ENCODE peak calls at places on chromosomes 6 and 20, in eight cellular contexts. R is foreskin fibroblast, Y is IMR-90, J is tibial nerve, N is Calu3, O is WERI-Rb-1, D is GM10248, W is breast epithelium. V is an unnamed sample.

GRCh38 chr20:50668326-50668725 is 23.0 kb downstream of the RIPOR3 start:
- DNase-seq in R (no peak), Y (no peak), J (no peak), N (no peak), O (no peak), D (no peak), W (no peak), V (no peak)

GRCh38 chr6:151544453-151544852 is 50.6 kb downstream of the CCDC170 start:
- DNase-seq in R (no peak), Y (no peak), J (no peak), N (no peak), O (no peak), D (no peak), W (no peak), V (no peak)

GRCh38 chr20:19838495-19838894 is 80.4 kb downstream of the RIN2 start:
- DNase-seq in R (no peak), Y (no peak), J (no peak), N (no peak), O (no peak), D (no peak), W (no peak), V (no peak)

GRCh38 chr20:12053348-12053747 is 135.7 kb downstream of the BTBD3 start:
- DNase-seq in R (peak), Y (peak), J (no peak), N (peak), O (no peak), D (no peak), W (no peak), V (no peak)

GRCh38 chr6:20564777-20565176 is 30.5 kb downstream of the CDKAL1 start:
- DNase-seq in R (no peak), Y (peak), J (no peak), N (no peak), O (no peak), D (no peak), W (no peak), V (no peak)

GRCh38 chr6:10479939-10480700 is 41.0 kb upstream of the GCNT2 start:
- DNase-seq in R (no peak), Y (no peak), J (no peak), N (no peak), O (no peak), D (no peak), W (no peak), V (no peak)

GRCh38 chr6:3209114-3210023 is 18.1 kb downstream of the TUBB2B start:
- DNase-seq in R (peak), Y (peak), J (peak), N (peak), O (peak), D (peak), W (peak), V (peak)

GRCh38 chr6:169454204-169454871 is 200.7 kb upstream of the THBS2 start:
- DNase-seq in R (peak), Y (peak), J (peak), N (peak), O (no peak), D (no peak), W (peak), V (no peak)

GRCh38 chr6:42396720-42397119 is 55.0 kb downstream of the TRERF1 start:
- DNase-seq in R (no peak), Y (no peak), J (no peak), N (no peak), O (no peak), D (no peak), W (no peak), V (no peak)

GRCh38 chr20:59772931-59773913 is 160.2 kb downstream of the SYCP2 start:
- DNase-seq in R (no peak), Y (no peak), J (no peak), N (peak), O (no peak), D (no peak), W (no peak), V (peak)

GRCh38 chr6:107152633-107153032 is 37.3 kb upstream of the BEND3 start:
- DNase-seq in R (no peak), Y (no peak), J (no peak), N (peak), O (no peak), D (no peak), W (no peak), V (no peak)

GRCh38 chr6:13194852-13195251 is 133.5 kb downstream of the TBC1D7 start:
- DNase-seq in R (peak), Y (peak), J (peak), N (peak), O (peak), D (peak), W (no peak), V (no peak)

GRCh38 chr20:48210111-48211029 is 425.1 kb upstream of the SULF2 start:
- DNase-seq in R (no peak), Y (no peak), J (no peak), N (no peak), O (peak), D (no peak), W (no peak), V (no peak)

GRCh38 chr6:97726378-97726777 is 443.4 kb upstream of the MMS22L start:
- DNase-seq in R (no peak), Y (no peak), J (no peak), N (no peak), O (peak), D (no peak), W (no peak), V (no peak)

GRCh38 chr20:47273591-47274235 is 82.8 kb downstream of the ZMYND8 start:
- DNase-seq in R (no peak), Y (peak), J (no peak), N (no peak), O (no peak), D (no peak), W (no peak), V (no peak)

GRCh38 chr6:11448038-11448437 is 89.5 kb upstream of the TMEM170B start:
- DNase-seq in R (no peak), Y (no peak), J (no peak), N (no peak), O (no peak), D (no peak), W (no peak), V (no peak)

GRCh38 chr20:49245921-49246740 is 26.9 kb downstream of the DDX27 start:
- DNase-seq in R (peak), Y (peak), J (peak), N (peak), O (peak), D (peak), W (no peak), V (no peak)

GRCh38 chr6:116714761-116715160 is 33.8 kb downstream of the KPNA5 start:
- DNase-seq in R (no peak), Y (no peak), J (no peak), N (no peak), O (no peak), D (no peak), W (no peak), V (no peak)

GRCh38 chr20:51121272-51121671 is 98.4 kb upstream of the KCNG1 start:
- DNase-seq in R (no peak), Y (no peak), J (no peak), N (no peak), O (no peak), D (no peak), W (no peak), V (no peak)

GRCh38 chr6:41191569-41191968 is 9.4 kb downstream of the TREML2 start:
- DNase-seq in R (no peak), Y (no peak), J (no peak), N (peak), O (peak), D (peak), W (no peak), V (peak)

GRCh38 chr6:408599-409102 is 17.1 kb downstream of the IRF4 start:
- DNase-seq in R (no peak), Y (peak), J (no peak), N (no peak), O (peak), D (no peak), W (no peak), V (no peak)

GRCh38 chr6:133767571-133767970 is 121.3 kb upstream of the TCF21 start:
- DNase-seq in R (no peak), Y (peak), J (no peak), N (no peak), O (no peak), D (no peak), W (no peak), V (no peak)

GRCh38 chr6:55794136-55794812 is 81.1 kb downstream of the BMP5 start:
- DNase-seq in R (peak), Y (peak), J (no peak), N (no peak), O (no peak), D (no peak), W (no peak), V (no peak)

GRCh38 chr6:33777716-33778474 is 11.0 kb downstream of the LEMD2 start:
- DNase-seq in R (no peak), Y (no peak), J (no peak), N (no peak), O (no peak), D (no peak), W (no peak), V (no peak)

GRCh38 chr6:150770631-150771030 is 94.9 kb upstream of the MTHFD1L start:
- DNase-seq in R (no peak), Y (peak), J (no peak), N (no peak), O (no peak), D (no peak), W (no peak), V (no peak)

GRCh38 chr6:38077488-38078015 is 258.0 kb downstream of the ZFAND3 start:
- DNase-seq in R (no peak), Y (no peak), J (no peak), N (no peak), O (no peak), D (no peak), W (no peak), V (no peak)

GRCh38 chr6:133973109-133973971 is 20.3 kb downstream of the TBPL1 start:
- DNase-seq in R (no peak), Y (peak), J (no peak), N (no peak), O (no peak), D (peak), W (no peak), V (no peak)

GRCh38 chr20:52975024-52975732 is 3.0 kb downstream of the TSHZ2 start:
- DNase-seq in R (no peak), Y (no peak), J (no peak), N (no peak), O (no peak), D (no peak), W (no peak), V (no peak)

GRCh38 chr20:16844406-16844805 is 96.2 kb downstream of the OTOR start:
- DNase-seq in R (no peak), Y (no peak), J (no peak), N (no peak), O (no peak), D (no peak), W (no peak), V (no peak)

GRCh38 chr20:50333856-50334255 is 143.2 kb downstream of the CEBPB start:
- DNase-seq in R (peak), Y (peak), J (no peak), N (no peak), O (no peak), D (no peak), W (peak), V (no peak)

GRCh38 chr6:1970151-1970561 is 275.2 kb downstream of the GMDS start:
- DNase-seq in R (no peak), Y (peak), J (no peak), N (no peak), O (no peak), D (no peak), W (no peak), V (no peak)

GRCh38 chr6:139117734-139118133 is 17.1 kb upstream of the HECA start:
- DNase-seq in R (peak), Y (no peak), J (no peak), N (no peak), O (no peak), D (no peak), W (no peak), V (no peak)

GRCh38 chr6:25639653-25640052 is 12.4 kb upstream of the SCGN start:
- DNase-seq in R (no peak), Y (no peak), J (no peak), N (no peak), O (no peak), D (no peak), W (no peak), V (no peak)
- TF ChIP-seq CTCF in R (no peak), Y (no peak), J (no peak), N (no peak), O (no peak), D (no peak), W (no peak), V (no peak)

GRCh38 chr6:44411141-44411540 is 23.6 kb downstream of the CDC5L start:
- DNase-seq in R (no peak), Y (peak), J (no peak), N (no peak), O (no peak), D (no peak), W (no peak), V (no peak)

GRCh38 chr6:44410363-44410762 is 22.9 kb downstream of the CDC5L start:
- DNase-seq in R (no peak), Y (no peak), J (no peak), N (no peak), O (no peak), D (no peak), W (no peak), V (no peak)

GRCh38 chr6:44416103-44416502 is 28.6 kb downstream of the CDC5L start:
- DNase-seq in R (peak), Y (peak), J (no peak), N (peak), O (no peak), D (no peak), W (no peak), V (no peak)

DNA sequence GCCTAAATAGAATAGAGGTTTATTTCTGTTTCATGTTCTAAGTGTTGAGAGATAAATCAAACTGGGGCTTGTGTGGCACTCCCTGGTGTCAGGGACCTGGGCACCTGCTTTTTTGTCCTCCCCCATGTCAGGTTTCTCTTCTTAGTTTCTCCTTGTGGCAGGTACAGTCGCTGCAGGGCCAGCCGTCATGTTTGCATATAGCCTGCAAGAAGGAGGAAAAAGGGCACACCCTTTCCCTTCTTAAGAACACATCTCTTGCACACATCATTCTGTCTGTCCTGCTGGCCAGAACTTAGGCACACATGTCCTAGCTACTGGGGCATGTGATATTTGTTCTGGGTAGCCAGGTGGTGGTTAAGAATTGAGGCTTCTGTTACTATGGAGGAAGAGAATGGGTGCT is 27.9 kb downstream of the CDC5L start:
- DNase-seq in R (no peak), Y (no peak), J (no peak), N (peak), O (no peak), D (peak), W (no peak), V (no peak)
- TF ChIP-seq CTCF in R (no peak), Y (no peak), J (no peak), N (no peak), O (no peak), D (no peak), W (no peak), V (no peak)

DNA sequence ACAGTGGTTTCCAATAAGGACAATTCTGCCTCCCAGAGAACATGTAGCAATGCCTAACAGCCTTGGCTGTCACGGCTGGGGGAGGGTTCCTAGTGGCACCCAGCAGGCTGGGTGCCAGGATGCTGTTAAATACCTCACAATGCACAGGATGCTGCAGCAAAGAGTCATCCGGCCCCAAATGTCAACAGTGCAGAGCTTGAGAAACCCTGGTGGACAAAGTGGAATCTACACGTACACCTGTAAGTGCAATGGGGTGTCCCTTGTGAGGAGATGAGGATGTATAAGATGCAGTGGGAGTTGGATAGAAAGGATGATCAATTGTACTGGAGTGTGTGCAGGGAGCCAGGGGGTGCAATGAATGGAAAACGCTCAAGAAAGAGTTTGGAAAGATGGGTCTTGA is 142.4 kb downstream of the FNDC1 start:
- DNase-seq in R (no peak), Y (no peak), J (no peak), N (peak), O (no peak), D (no peak), W (no peak), V (no peak)
- TF ChIP-seq CTCF in R (no peak), Y (no peak), J (no peak), N (no peak), O (peak), D (no peak), W (no peak), V (no peak)

DNA sequence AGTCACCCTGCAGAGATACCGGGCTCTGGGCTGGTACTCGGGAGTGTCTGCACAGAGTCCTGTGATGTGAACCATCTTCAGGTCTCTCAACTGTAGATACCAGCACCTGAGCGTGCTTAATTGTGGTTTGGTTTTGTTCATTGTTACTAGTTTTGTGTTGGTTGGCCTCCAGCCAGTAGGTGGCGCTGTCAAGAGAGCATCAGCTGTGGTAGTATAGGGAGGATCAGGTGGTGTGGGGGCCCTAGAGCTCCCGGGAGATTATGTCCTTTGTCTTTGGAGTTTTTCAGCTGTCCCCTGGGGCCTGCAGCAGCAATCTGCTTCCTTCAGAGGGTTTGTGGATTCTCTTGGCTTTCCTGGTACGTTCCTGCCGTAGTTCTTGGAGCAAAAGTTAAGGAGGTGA is 67.9 kb downstream of the CDYL start:
- DNase-seq in R (no peak), Y (no peak), J (no peak), N (no peak), O (peak), D (no peak), W (no peak), V (no peak)
- TF ChIP-seq CTCF in R (no peak), Y (no peak), J (no peak), N (no peak), O (peak), D (peak), W (no peak), V (peak)

GRCh38 chr6:70289299-70289698 is 13.6 kb downstream of the COL9A1 start:
- DNase-seq in R (no peak), Y (no peak), J (no peak), N (peak), O (no peak), D (no peak), W (no peak), V (no peak)
- TF ChIP-seq CTCF in R (no peak), Y (peak), J (no peak), N (peak), O (peak), D (no peak), W (no peak), V (peak)

GRCh38 chr20:62735331-62735821 is 26.7 kb downstream of the NTSR1 start:
- DNase-seq in R (no peak), Y (no peak), J (no peak), N (no peak), O (no peak), D (no peak), W (no peak), V (no peak)
- TF ChIP-seq CTCF in R (no peak), Y (no peak), J (no peak), N (no peak), O (no peak), D (no peak), W (no peak), V (no peak)

DNA sequence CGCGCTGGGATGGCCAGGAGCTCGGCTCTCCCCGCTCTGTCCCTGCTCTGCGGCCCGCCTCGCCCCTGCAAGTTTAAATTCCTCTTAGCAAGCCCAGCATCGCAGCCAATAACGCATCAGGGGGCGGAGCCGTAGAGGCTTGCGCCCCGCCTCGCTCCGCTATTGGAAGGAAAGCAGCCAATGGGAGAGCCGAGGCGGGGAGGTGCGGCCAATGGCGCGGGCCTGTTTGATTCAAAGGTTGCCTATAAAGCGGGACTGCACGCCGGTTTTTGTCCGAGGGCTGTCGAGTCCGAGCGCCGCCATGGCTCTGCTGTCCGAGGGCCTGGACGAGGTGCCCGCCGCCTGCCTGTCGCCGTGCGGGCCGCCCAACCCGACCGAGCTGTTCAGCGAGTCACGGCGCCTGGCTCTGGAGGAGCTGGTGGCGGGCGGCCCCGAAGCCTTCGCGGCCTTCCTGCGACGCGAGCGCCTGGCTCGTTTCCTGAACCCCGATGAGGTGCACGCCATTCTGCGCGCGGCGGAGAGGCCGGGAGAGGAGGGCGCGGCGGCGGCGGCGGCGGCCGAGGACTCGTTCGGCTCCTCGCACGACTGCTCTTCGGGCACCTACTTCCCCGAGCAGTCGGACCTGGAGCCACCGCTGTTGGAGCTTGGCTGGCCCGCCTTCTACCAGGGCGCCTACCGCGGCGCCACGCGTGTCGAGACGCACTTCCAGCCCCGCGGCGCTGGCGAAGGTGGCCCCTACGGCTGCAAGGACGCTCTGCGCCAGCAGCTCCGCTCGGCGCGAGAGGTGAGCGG is at the start of gene FAM83D:
- DNase-seq in R (peak), Y (peak), J (peak), N (peak), O (peak), D (peak), W (peak), V (peak)
- TF ChIP-seq CTCF in R (no peak), Y (peak), J (no peak), N (no peak), O (no peak), D (no peak), W (peak), V (no peak)

V was measured in osteocyte.